ENCODE peak calls at places on chromosome 10, in ten cellular contexts. M is GM03348, F is Karpas-422, V is caudate nucleus, K is hepatocyte, N is HT-29, C is neural progenitor cell, D is fibroblast of the conjunctiva, Y is NCI-H187, H is SJSA1. I is an unnamed sample.

GRCh38 chr10:7488418-7488829 is 77.6 kb upstream of the SFMBT2 start:
- DNase-seq in M (no peak), F (no peak), V (no peak), K (peak; percentile 80), N (peak; percentile 2), C (no peak), D (peak; percentile 41), Y (no peak), H (no peak), I (no peak)

GRCh38 chr10:17981766-17982380 is 30.2 kb downstream of the SLC39A12 start:
- DNase-seq in M (peak; percentile 78), F (no peak), V (no peak), K (peak; percentile 17), N (no peak), C (no peak), D (peak; percentile 54), Y (no peak), H (peak; percentile 52), I (no peak)

GRCh38 chr10:43202224-43202656 is 64.0 kb downstream of the CSGALNACT2 start:
- DNase-seq in M (peak; percentile 79), F (peak; percentile 77), V (no peak), K (peak; percentile 61), N (peak; percentile 25), C (peak; percentile 75), D (no peak), Y (no peak), H (peak; percentile 41), I (peak; percentile 77)

GRCh38 chr10:67790534-67791408 is 47.2 kb downstream of the DNAJC12 start:
- DNase-seq in M (peak; percentile 43), F (no peak), V (no peak), K (no peak), N (no peak), C (no peak), D (peak; percentile 77), Y (no peak), H (no peak), I (no peak)

GRCh38 chr10:101227765-101228681 is 1.2 kb downstream of the LBX1 start:
- DNase-seq in M (no peak), F (no peak), V (no peak), K (no peak), N (no peak), C (peak; percentile 84), D (no peak), Y (no peak), H (no peak), I (peak; percentile 59)

GRCh38 chr10:78894841-78895195 is 173.9 kb upstream of the ZMIZ1 start:
- DNase-seq in M (no peak), F (no peak), V (no peak), K (peak; percentile 37), N (no peak), C (no peak), D (no peak), Y (no peak), H (no peak), I (no peak)

GRCh38 chr10:83592337-83592935 is 546.9 kb upstream of the GHITM start:
- DNase-seq in M (no peak), F (no peak), V (no peak), K (no peak), N (no peak), C (no peak), D (no peak), Y (no peak), H (no peak), I (no peak)

GRCh38 chr10:80655898-80656297 is 118.2 kb downstream of the SH2D4B start:
- DNase-seq in M (no peak), F (no peak), V (no peak), K (no peak), N (no peak), C (no peak), D (no peak), Y (no peak), H (no peak), I (no peak)

GRCh38 chr10:86256690-86257315 is 109.8 kb downstream of the GRID1 start:
- DNase-seq in M (no peak), F (no peak), V (no peak), K (no peak), N (no peak), C (no peak), D (no peak), Y (no peak), H (peak; percentile 33), I (no peak)

GRCh38 chr10:51960494-51960895 is 261.1 kb upstream of the CSTF2T start:
- DNase-seq in M (peak; percentile 65), F (peak; percentile 75), V (no peak), K (peak; percentile 76), N (peak; percentile 45), C (peak; percentile 67), D (peak; percentile 47), Y (no peak), H (no peak), I (peak; percentile 42)

GRCh38 chr10:104300002-104300735 is 31.2 kb downstream of the GSTO2 start:
- DNase-seq in M (peak; percentile 62), F (no peak), V (no peak), K (peak; percentile 44), N (no peak), C (no peak), D (peak; percentile 81), Y (no peak), H (peak; percentile 56), I (no peak)

GRCh38 chr10:84600947-84601346 is 272.6 kb downstream of the CCSER2 start:
- DNase-seq in M (no peak), F (no peak), V (no peak), K (no peak), N (no peak), C (no peak), D (no peak), Y (no peak), H (no peak), I (no peak)

GRCh38 chr10:77926566-77927342 is at the start of gene DLG5:
- DNase-seq in M (peak; percentile 94), F (no peak), V (peak; percentile 21), K (peak; percentile 80), N (no peak), C (peak; percentile 76), D (no peak), Y (no peak), H (peak; percentile 74), I (peak; percentile 86)

GRCh38 chr10:8230887-8231286 is 176.4 kb downstream of the GATA3 start:
- DNase-seq in M (no peak), F (no peak), V (no peak), K (no peak), N (no peak), C (no peak), D (no peak), Y (no peak), H (no peak), I (no peak)

GRCh38 chr10:97991875-97992274 is 38.5 kb downstream of the CRTAC1 start:
- DNase-seq in M (peak; percentile 20), F (no peak), V (no peak), K (peak; percentile 68), N (peak; percentile 35), C (peak; percentile 84), D (no peak), Y (no peak), H (no peak), I (peak; percentile 78)

GRCh38 chr10:43877001-43877400 is 228.3 kb upstream of the ZNF32 start:
- DNase-seq in M (no peak), F (no peak), V (no peak), K (no peak), N (no peak), C (no peak), D (no peak), Y (no peak), H (no peak), I (no peak)

GRCh38 chr10:90458054-90458453 is 399.8 kb downstream of the HTR7 start:
- DNase-seq in M (no peak), F (no peak), V (no peak), K (no peak), N (no peak), C (no peak), D (no peak), Y (no peak), H (no peak), I (no peak)

GRCh38 chr10:24457661-24458318 is 248.9 kb downstream of the KIAA1217 start:
- DNase-seq in M (peak; percentile 19), F (no peak), V (no peak), K (no peak), N (no peak), C (no peak), D (peak; percentile 38), Y (no peak), H (no peak), I (peak; percentile 53)

GRCh38 chr10:35555962-35556930 is 48.9 kb upstream of the GJD4 start:
- DNase-seq in M (no peak), F (no peak), V (no peak), K (no peak), N (no peak), C (no peak), D (no peak), Y (no peak), H (no peak), I (no peak)

GRCh38 chr10:119268871-119269506 is 61.6 kb downstream of the GRK5 start:
- DNase-seq in M (no peak), F (peak; percentile 81), V (no peak), K (no peak), N (no peak), C (no peak), D (no peak), Y (no peak), H (no peak), I (no peak)

GRCh38 chr10:58457761-58458616 is 54.7 kb upstream of the BICC1 start:
- DNase-seq in M (peak; percentile 68), F (no peak), V (no peak), K (no peak), N (no peak), C (no peak), D (peak; percentile 65), Y (no peak), H (no peak), I (no peak)

GRCh38 chr10:21398549-21399345 is 126.7 kb downstream of the SKIDA1 start:
- DNase-seq in M (peak; percentile 56), F (no peak), V (no peak), K (no peak), N (peak; percentile 19), C (no peak), D (no peak), Y (no peak), H (no peak), I (no peak)

I was measured in iPS-NIHi11.